ENCODE peak calls at places on chromosomes 13 and 19, in five cellular contexts. H, L, G, F and T are unnamed samples. For H3K27me3 and H3K36me3, the result is how much of the 10 kb centered on the place peaks cover.

GRCh38 chr13:32426191-32426980 is 1.5 kb downstream of the N4BP2L1 start:
- DNase-seq in F (peak), G (no peak), L (no peak), H (no peak), T (no peak)

GRCh38 chr13:40539954-40540706 is 126.3 kb downstream of the FOXO1 start:
- DNase-seq in G (peak), H (no peak), F (no peak), L (no peak), T (peak)

GRCh38 chr13:44649118-44649455 is 73.0 kb upstream of the TSC22D1 start:
- DNase-seq in F (no peak), H (no peak), L (no peak), G (no peak), T (no peak)

GRCh38 chr19:14023404-14024235 is 4.3 kb upstream of the RLN3 start:
- DNase-seq in L (peak), G (peak), F (no peak), H (peak), T (no peak)

GRCh38 chr13:59178344-59178743 is 985.4 kb downstream of the DIAPH3 start:
- DNase-seq in H (no peak), L (no peak), F (no peak), G (no peak), T (no peak)

GRCh38 chr19:24099829-24100228 is 12.8 kb downstream of the ZNF254 start:
- DNase-seq in F (no peak), H (no peak), L (no peak), G (no peak), T (no peak)

GRCh38 chr13:112431734-112432133 is 55.6 kb downstream of the SPACA7 start:
- DNase-seq in H (no peak), L (no peak), G (no peak), F (no peak), T (no peak)

GRCh38 chr13:97802213-97802612 is 151.3 kb upstream of the IPO5 start:
- DNase-seq in H (no peak), F (no peak), G (no peak), L (no peak), T (no peak)

GRCh38 chr13:39037410-39037879 is 444 bp downstream of the PROSER1 start:
- DNase-seq in H (no peak), G (no peak), F (no peak), L (no peak), T (no peak)

GRCh38 chr19:7668842-7669241 is at the start of gene RETN:
- DNase-seq in H (no peak), L (no peak), G (no peak), F (no peak), T (no peak)
- H3K27me3 ChIP-seq in H (half or more), L (under half), G (under half), F (under half), T (under half)

GRCh38 chr13:68264692-68265091 is 1034.6 kb upstream of the PCDH9 start:
- DNase-seq in L (no peak), F (no peak), G (no peak), H (no peak), T (no peak)
- H3K36me3 ChIP-seq in L (under half), F (under half), G (under half), H (under half), T (under half)

GRCh38 chr19:43469160-43469480 is 3.7 kb upstream of the LYPD3 start:
- DNase-seq in H (no peak), G (peak), F (no peak), L (no peak), T (no peak)
- TF ChIP-seq ZBTB33 in H (no peak), G (no peak), F (no peak), L (no peak), T (no peak)

GRCh38 chr19:42573642-42574041 is 21.1 kb downstream of the CEACAM8 start:
- DNase-seq in F (no peak), G (no peak), H (no peak), L (no peak), T (no peak)
- H3K27me3 ChIP-seq in F (under half), G (under half), H (under half), L (under half), T (under half)

DNA sequence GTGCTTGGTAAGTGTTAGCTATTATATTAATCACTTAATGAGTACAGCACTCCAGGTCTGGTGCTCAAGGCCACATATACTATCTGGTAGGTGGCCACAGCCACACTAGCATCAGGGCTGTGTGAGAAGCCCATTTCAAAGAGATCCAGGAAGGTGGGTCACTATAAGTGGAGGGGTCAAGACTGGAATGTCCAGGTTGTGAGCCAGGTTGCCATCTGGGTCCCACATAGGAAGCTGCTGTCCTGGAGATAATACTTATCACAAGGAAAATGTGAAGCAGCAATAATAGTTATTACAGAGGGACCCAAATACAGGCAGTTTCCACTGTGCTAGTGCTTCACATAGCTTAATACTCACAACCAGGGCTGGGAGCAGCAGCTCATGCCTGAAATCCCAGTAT is 13.1 kb downstream of the C19orf47 start:
- DNase-seq in L (no peak), H (no peak), F (no peak), G (no peak), T (no peak)
- H3K36me3 ChIP-seq in L (half or more), H (under half), F (under half), G (under half), T (under half)

GRCh38 chr19:18743281-18743825 is 47.8 kb downstream of the COMP start:
- DNase-seq in H (peak), F (no peak), L (peak), G (no peak), T (no peak)
- TF ChIP-seq ZBTB33 in H (no peak), F (no peak), L (peak), G (peak), T (no peak)

GRCh38 chr19:48737360-48737998 is 2.9 kb downstream of the RASIP1 start:
- DNase-seq in G (no peak), F (no peak), H (peak), L (peak), T (no peak)

GRCh38 chr19:48731452-48731851 is 9.0 kb downstream of the RASIP1 start:
- DNase-seq in H (no peak), L (no peak), G (no peak), F (no peak), T (no peak)

GRCh38 chr19:48734625-48735024 is 5.8 kb downstream of the RASIP1 start:
- DNase-seq in H (no peak), G (no peak), L (no peak), F (no peak), T (no peak)

GRCh38 chr19:48738557-48739399 is 1.6 kb downstream of the RASIP1 start:
- DNase-seq in G (peak), L (peak), H (peak), F (peak), T (peak)

GRCh38 chr19:48735031-48735615 is 5.3 kb downstream of the RASIP1 start:
- DNase-seq in G (no peak), H (no peak), F (no peak), L (no peak), T (no peak)
- H3K27me3 ChIP-seq in G (under half), H (under half), F (under half), L (under half), T (under half)

DNA sequence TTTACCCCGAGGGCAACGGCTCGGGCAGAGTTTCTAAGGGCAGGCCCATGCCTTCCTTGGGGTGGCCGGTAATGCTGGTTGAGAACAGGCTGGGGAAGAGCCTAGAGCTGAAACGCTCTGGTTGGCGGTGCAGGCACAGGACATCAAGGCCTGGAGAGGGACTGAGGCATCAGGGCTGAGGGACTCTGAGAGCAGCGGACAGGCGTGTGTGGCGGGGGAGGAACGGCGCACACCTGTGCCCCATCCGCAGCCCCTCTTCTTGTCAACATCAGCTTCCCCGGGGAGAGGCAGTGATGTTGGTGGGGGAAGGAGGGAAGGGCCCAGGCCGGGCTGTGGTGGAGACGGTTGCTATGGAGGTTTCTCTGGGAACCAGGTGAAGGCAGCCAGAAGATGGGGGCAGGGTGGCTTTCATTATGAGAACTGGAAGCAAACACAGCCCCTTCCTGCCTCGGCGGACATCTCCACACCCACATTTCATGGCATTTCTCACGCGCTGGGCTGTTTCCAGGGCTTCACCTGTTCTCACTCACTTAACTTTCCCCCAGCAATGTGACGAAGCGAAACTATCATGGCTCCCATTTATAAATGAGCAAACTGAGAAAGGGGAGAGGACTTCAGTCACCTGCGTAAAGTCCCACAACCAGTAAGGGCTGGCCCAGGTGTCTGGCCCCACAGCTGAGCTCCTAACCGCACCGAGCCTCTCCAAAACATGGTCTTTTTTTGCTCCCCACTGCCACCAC is 8.2 kb upstream of the ATF5 start:
- DNase-seq in G (no peak), F (peak), H (no peak), L (no peak), T (no peak)
- H3K36me3 ChIP-seq in G (under half), F (under half), H (under half), L (half or more), T (under half)